ENCODE peak calls at places on chromosomes 11 and 22, in five cellular contexts. One of them, this sample, is unnamed.

GRCh38 chr11:93585758-93586157 is 42.6 kb upstream of the SMCO4 start:
- DNase-seq in CD4-positive, alpha-beta T cell: no peak
- DNase-seq in bronchial epithelial cell: peak
- DNase-seq in Panc1: no peak
- DNase-seq in B cell: no peak
- DNase-seq in this sample: no peak

GRCh38 chr11:76783901-76784813 is 1.0 kb downstream of the TSKU start:
- DNase-seq in CD4-positive, alpha-beta T cell: no peak
- DNase-seq in bronchial epithelial cell: peak
- DNase-seq in B cell: peak
- DNase-seq in Panc1: no peak
- DNase-seq in this sample: no peak

GRCh38 chr11:13955971-13956421 is 6.5 kb upstream of the SPON1 start:
- DNase-seq in B cell: peak
- DNase-seq in CD4-positive, alpha-beta T cell: peak
- DNase-seq in Panc1: no peak
- DNase-seq in bronchial epithelial cell: peak
- DNase-seq in this sample: peak

GRCh38 chr11:121649798-121650197 is 197.0 kb upstream of the SORL1-AS1 start:
- DNase-seq in Panc1: no peak
- DNase-seq in CD4-positive, alpha-beta T cell: no peak
- DNase-seq in bronchial epithelial cell: no peak
- DNase-seq in B cell: no peak
- DNase-seq in this sample: no peak

GRCh38 chr11:4032097-4032496 is 62.5 kb upstream of the RRM1 start:
- DNase-seq in B cell: no peak
- DNase-seq in Panc1: no peak
- DNase-seq in bronchial epithelial cell: no peak
- DNase-seq in CD4-positive, alpha-beta T cell: no peak
- DNase-seq in this sample: no peak

GRCh38 chr22:49820984-49821383 is 6.7 kb downstream of the BRD1 start:
- DNase-seq in bronchial epithelial cell: no peak
- DNase-seq in B cell: no peak
- DNase-seq in CD4-positive, alpha-beta T cell: no peak
- DNase-seq in Panc1: no peak
- DNase-seq in this sample: no peak

GRCh38 chr11:118911880-118912741 is 13.6 kb downstream of the BCL9L start:
- DNase-seq in CD4-positive, alpha-beta T cell: peak
- DNase-seq in Panc1: peak
- DNase-seq in bronchial epithelial cell: peak
- DNase-seq in B cell: peak
- DNase-seq in this sample: no peak

GRCh38 chr11:12692238-12693074 is 18.2 kb downstream of the TEAD1 start:
- DNase-seq in CD4-positive, alpha-beta T cell: no peak
- DNase-seq in B cell: no peak
- DNase-seq in Panc1: peak
- DNase-seq in bronchial epithelial cell: peak
- DNase-seq in this sample: no peak

GRCh38 chr11:83706581-83706980 is 420.4 kb upstream of the CCDC90B start:
- DNase-seq in bronchial epithelial cell: no peak
- DNase-seq in CD4-positive, alpha-beta T cell: no peak
- DNase-seq in Panc1: no peak
- DNase-seq in B cell: no peak
- DNase-seq in this sample: no peak

GRCh38 chr11:125245299-125245698 is 80.7 kb downstream of the PKNOX2 start:
- DNase-seq in B cell: no peak
- DNase-seq in CD4-positive, alpha-beta T cell: no peak
- DNase-seq in Panc1: no peak
- DNase-seq in bronchial epithelial cell: no peak
- DNase-seq in this sample: no peak

DNA sequence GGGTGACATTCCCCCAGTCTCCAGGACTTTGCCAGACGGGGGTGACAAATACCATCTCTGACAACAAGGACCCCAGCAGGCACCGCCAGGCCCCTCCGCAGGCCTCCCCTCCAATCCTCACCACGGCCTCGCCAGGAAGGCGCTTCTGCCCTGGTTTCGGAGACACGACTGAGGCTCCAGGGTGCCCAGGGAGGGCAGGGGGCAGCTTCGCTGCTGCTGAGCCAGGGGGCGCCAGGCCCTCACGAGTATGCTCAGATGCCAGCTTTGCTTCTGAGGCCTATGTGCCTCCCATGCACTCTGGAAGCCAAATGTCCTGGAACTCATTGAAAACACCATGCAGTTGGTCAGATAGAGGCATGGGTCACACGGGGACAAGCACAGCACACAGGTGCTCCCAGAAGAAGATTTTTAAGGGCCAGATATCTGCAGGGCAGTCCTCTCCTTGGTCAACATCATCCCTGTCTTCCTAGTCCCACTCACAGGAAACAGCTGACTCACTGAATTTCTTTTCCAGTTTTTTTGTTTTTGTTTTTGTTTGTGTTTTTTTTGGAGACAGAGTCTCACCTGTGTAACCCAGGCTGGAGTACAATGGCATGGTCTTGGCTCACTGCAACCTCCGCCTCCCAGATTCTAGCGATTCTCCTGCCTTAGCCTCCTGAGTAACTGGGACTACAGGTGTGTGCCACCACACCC is 19.9 kb downstream of the BID start:
- DNase-seq in bronchial epithelial cell: no peak
- DNase-seq in B cell: peak
- DNase-seq in CD4-positive, alpha-beta T cell: no peak
- DNase-seq in Panc1: no peak
- DNase-seq in this sample: no peak
- TF ChIP-seq CTCF in bronchial epithelial cell: peak
- TF ChIP-seq CTCF in B cell: peak
- TF ChIP-seq CTCF in CD4-positive, alpha-beta T cell: peak
- TF ChIP-seq CTCF in Panc1: no peak
- TF ChIP-seq CTCF in this sample: no peak

GRCh38 chr11:67057410-67057757 is 737 bp downstream of the RHOD start:
- DNase-seq in B cell: no peak
- DNase-seq in bronchial epithelial cell: no peak
- DNase-seq in CD4-positive, alpha-beta T cell: no peak
- DNase-seq in Panc1: no peak
- DNase-seq in this sample: no peak

GRCh38 chr11:67062526-67063373 is 6.1 kb downstream of the RHOD start:
- DNase-seq in B cell: no peak
- DNase-seq in CD4-positive, alpha-beta T cell: no peak
- DNase-seq in Panc1: no peak
- DNase-seq in bronchial epithelial cell: peak
- DNase-seq in this sample: no peak

GRCh38 chr11:67058506-67058905 is 1.9 kb downstream of the RHOD start:
- DNase-seq in bronchial epithelial cell: no peak
- DNase-seq in B cell: no peak
- DNase-seq in CD4-positive, alpha-beta T cell: no peak
- DNase-seq in Panc1: no peak
- DNase-seq in this sample: no peak

GRCh38 chr11:67059671-67060070 is 3.0 kb downstream of the RHOD start:
- DNase-seq in Panc1: no peak
- DNase-seq in bronchial epithelial cell: no peak
- DNase-seq in CD4-positive, alpha-beta T cell: no peak
- DNase-seq in B cell: no peak
- DNase-seq in this sample: no peak

GRCh38 chr11:67060111-67060522 is 3.5 kb downstream of the RHOD start:
- DNase-seq in B cell: no peak
- DNase-seq in Panc1: no peak
- DNase-seq in bronchial epithelial cell: peak
- DNase-seq in CD4-positive, alpha-beta T cell: no peak
- DNase-seq in this sample: no peak
- TF ChIP-seq CTCF in B cell: no peak
- TF ChIP-seq CTCF in Panc1: no peak
- TF ChIP-seq CTCF in bronchial epithelial cell: no peak
- TF ChIP-seq CTCF in CD4-positive, alpha-beta T cell: no peak
- TF ChIP-seq CTCF in this sample: no peak

DNA sequence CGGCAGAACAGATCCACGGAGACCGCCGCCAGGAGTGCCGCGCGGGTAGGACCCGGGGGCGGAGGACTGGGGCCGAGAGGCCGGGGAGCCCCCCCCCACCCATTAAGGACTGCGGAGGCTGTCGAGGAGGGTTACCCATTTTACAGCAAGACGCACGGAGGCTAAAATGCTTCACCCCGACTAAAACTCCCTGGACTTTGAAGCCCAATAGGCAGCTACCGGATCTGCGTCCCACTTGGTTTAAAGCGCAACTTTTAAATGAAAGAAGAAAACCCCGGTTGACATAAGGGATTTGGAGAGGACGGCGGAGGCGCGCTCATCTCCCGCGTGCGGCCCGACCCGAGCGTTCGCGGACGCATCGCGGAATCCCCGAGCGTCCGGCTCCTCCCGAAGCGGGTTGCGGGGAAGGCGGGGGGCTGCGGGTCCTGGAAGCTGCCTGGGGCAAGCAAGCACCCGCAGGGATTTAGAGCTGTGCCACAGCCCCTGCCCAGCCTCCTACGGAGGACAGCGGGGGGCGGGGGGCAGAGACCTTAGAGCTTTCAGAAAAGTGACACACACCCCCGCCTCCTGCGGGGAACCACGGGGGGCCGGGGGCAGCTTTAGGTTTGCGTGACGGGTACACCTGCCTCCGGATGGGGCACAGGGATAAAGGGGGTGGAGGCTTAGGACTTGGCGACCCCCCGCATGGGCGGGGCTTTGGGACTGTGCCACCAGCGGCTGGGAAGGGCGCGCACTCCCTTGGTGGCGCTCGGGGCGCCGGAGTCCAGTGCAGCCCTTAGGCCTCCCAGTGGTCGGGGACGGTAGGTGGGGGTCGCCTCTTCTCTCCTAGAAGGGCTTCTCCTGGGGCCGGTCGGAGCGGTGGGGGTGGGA is 761 bp upstream of the CELSR1 start:
- DNase-seq in Panc1: no peak
- DNase-seq in bronchial epithelial cell: peak
- DNase-seq in B cell: no peak
- DNase-seq in CD4-positive, alpha-beta T cell: no peak
- DNase-seq in this sample: peak
- TF ChIP-seq CTCF in Panc1: peak
- TF ChIP-seq CTCF in bronchial epithelial cell: peak
- TF ChIP-seq CTCF in B cell: no peak
- TF ChIP-seq CTCF in CD4-positive, alpha-beta T cell: no peak
- TF ChIP-seq CTCF in this sample: no peak

DNA sequence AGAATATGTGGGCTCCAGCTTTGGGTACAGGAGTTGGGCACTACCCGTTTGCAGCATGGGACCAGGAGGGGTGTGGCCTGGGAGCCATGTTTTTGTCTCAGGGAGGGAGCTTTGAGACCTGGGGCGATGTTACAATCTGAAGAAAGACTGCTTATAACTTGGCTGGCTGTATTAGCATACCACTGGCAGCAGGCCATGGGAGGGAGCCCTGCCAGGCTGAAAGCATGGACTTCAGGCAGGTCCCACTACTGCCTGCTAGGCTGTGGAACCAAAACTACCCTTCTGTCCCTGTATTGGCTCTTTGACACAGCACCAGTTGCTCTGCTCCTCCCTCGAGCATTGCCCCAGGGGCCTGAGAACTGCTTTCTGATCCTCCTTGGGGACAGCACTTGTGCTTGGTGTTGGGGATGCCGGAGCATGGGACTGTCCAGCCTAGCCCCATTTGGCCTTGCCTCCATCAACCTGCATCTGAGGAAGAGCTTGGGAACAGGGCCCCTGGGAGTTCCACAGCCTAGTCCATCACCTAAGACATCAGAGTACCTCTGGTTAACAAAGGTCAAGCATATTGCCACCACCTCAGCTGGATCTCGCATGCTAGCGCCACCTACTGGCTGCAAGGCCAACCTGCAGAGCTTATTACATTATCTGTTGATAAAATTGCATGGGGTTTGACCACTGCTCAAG is 217.4 kb downstream of the SBF2 start:
- DNase-seq in CD4-positive, alpha-beta T cell: no peak
- DNase-seq in bronchial epithelial cell: peak
- DNase-seq in Panc1: no peak
- DNase-seq in B cell: peak
- DNase-seq in this sample: peak
- TF ChIP-seq CTCF in CD4-positive, alpha-beta T cell: peak
- TF ChIP-seq CTCF in bronchial epithelial cell: peak
- TF ChIP-seq CTCF in Panc1: peak
- TF ChIP-seq CTCF in B cell: peak
- TF ChIP-seq CTCF in this sample: peak

GRCh38 chr22:35059632-35060031 is 6.3 kb upstream of the ISX start:
- DNase-seq in B cell: no peak
- DNase-seq in bronchial epithelial cell: no peak
- DNase-seq in CD4-positive, alpha-beta T cell: no peak
- DNase-seq in Panc1: no peak
- DNase-seq in this sample: no peak

GRCh38 chr22:35066768-35067167 is 810 bp downstream of the ISX start:
- DNase-seq in B cell: no peak
- DNase-seq in Panc1: no peak
- DNase-seq in CD4-positive, alpha-beta T cell: no peak
- DNase-seq in bronchial epithelial cell: no peak
- DNase-seq in this sample: no peak

GRCh38 chr22:35065796-35066218 is at the start of gene ISX:
- DNase-seq in bronchial epithelial cell: no peak
- DNase-seq in B cell: no peak
- DNase-seq in CD4-positive, alpha-beta T cell: no peak
- DNase-seq in Panc1: no peak
- DNase-seq in this sample: no peak

GRCh38 chr22:35065183-35065582 is 775 bp upstream of the ISX start:
- DNase-seq in CD4-positive, alpha-beta T cell: no peak
- DNase-seq in bronchial epithelial cell: no peak
- DNase-seq in Panc1: no peak
- DNase-seq in B cell: no peak
- DNase-seq in this sample: no peak

DNA sequence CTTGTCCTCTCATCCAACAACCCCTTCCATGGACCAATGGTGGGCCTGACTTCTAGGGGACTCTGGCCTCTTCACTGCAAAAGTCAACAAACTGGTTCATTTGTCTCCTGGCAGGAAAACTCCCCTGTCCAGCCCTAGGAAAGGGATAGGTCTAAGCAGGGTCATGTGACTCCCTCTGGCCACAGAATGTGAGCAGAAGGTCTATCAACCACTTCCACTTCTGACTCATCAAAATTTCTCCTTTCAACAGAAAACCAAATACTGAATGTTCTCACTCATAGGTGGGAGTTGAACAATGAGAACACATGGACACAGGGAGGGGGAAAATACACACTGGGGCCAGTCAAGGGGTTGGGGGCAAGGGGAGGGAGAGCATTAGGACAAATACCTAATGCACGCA is 1.3 kb upstream of the ISX start:
- DNase-seq in CD4-positive, alpha-beta T cell: no peak
- DNase-seq in bronchial epithelial cell: peak
- DNase-seq in Panc1: no peak
- DNase-seq in B cell: no peak
- DNase-seq in this sample: peak
- TF ChIP-seq CTCF in CD4-positive, alpha-beta T cell: no peak
- TF ChIP-seq CTCF in bronchial epithelial cell: no peak
- TF ChIP-seq CTCF in Panc1: no peak
- TF ChIP-seq CTCF in B cell: no peak
- TF ChIP-seq CTCF in this sample: no peak

This sample was measured in GM20000.